ENCODE peak calls at places on chromosomes 16 and 17, in seven cellular contexts. V is A549, M is left ventricle myocardium inferior, H is breast epithelium, D is colonic mucosa, X is Panc1, U is tibial nerve. S is an unnamed sample.

GRCh38 chr16:642189-643049 is 791 bp downstream of the MCRIP2 start:
- DNase-seq in U (no peak), M (peak; percentile 67), V (no peak), D (peak; percentile 81), H (no peak), X (no peak), S (no peak)

GRCh38 chr17:33696102-33696501 is 403.0 kb upstream of the ASIC2 start:
- DNase-seq in H (no peak), M (no peak), D (no peak), U (no peak), V (no peak), X (no peak), S (no peak)

GRCh38 chr17:20184977-20185619 is 175.9 kb downstream of the SPECC1 start:
- DNase-seq in H (no peak), U (no peak), M (no peak), X (no peak), V (no peak), D (no peak), S (no peak)

GRCh38 chr16:50282010-50282538 is 15.7 kb downstream of the ADCY7 start:
- DNase-seq in D (peak; percentile 69), V (no peak), M (peak; percentile 77), H (peak; percentile 35), X (no peak), U (no peak), S (no peak)

GRCh38 chr17:43171761-43172487 is 910 bp downstream of the NBR1 start:
- DNase-seq in X (peak; percentile 28), U (no peak), V (peak; percentile 61), M (no peak), H (peak; percentile 52), D (peak; percentile 56), S (peak; percentile 87)

GRCh38 chr17:39599006-39599664 is 8.6 kb downstream of the NEUROD2 start:
- DNase-seq in U (no peak), V (no peak), D (no peak), M (no peak), X (no peak), H (no peak), S (no peak)

GRCh38 chr17:56891751-56892150 is 22.1 kb downstream of the TRIM25 start:
- DNase-seq in D (no peak), M (peak; percentile 23), H (no peak), U (no peak), V (no peak), X (no peak), S (no peak)

GRCh38 chr17:41547921-41548843 is 20.1 kb upstream of the KRT19 start:
- DNase-seq in M (no peak), X (peak; percentile 55), H (peak; percentile 96), D (peak; percentile 75), U (no peak), V (peak; percentile 96), S (peak; percentile 96)

GRCh38 chr17:29042679-29043538 is at the start of gene PIPOX:
- DNase-seq in M (no peak), V (no peak), X (no peak), H (no peak), D (no peak), U (no peak), S (no peak)

GRCh38 chr17:67824735-67825626 is at the start of gene BPTF:
- DNase-seq in M (peak; percentile 91), H (peak; percentile 83), X (peak; percentile 24), V (peak; percentile 80), U (peak; percentile 78), D (peak; percentile 92), S (peak; percentile 71)

GRCh38 chr17:10827898-10828552 is 9.9 kb downstream of the PIRT start:
- DNase-seq in U (no peak), D (peak; percentile 52), M (no peak), X (no peak), H (no peak), V (no peak), S (no peak)

GRCh38 chr16:3979070-3979469 is 98.6 kb upstream of the CREBBP start:
- DNase-seq in D (no peak), V (no peak), U (no peak), X (no peak), M (no peak), H (no peak), S (no peak)

GRCh38 chr17:64615025-64615677 is 47.0 kb downstream of the SMURF2 start:
- DNase-seq in V (no peak), H (no peak), M (no peak), D (no peak), X (no peak), U (no peak), S (no peak)

GRCh38 chr16:11257131-11257938 is 1.3 kb upstream of the SOCS1 start:
- DNase-seq in V (peak; percentile 91), D (peak; percentile 86), H (peak; percentile 72), M (peak; percentile 79), X (no peak), U (peak; percentile 69), S (no peak)

GRCh38 chr17:45103269-45103795 is 29.0 kb downstream of the PLCD3 start:
- DNase-seq in V (no peak), X (no peak), H (no peak), M (peak; percentile 53), U (no peak), D (no peak), S (no peak)

GRCh38 chr17:59804910-59805381 is 87.8 kb downstream of the TUBD1 start:
- DNase-seq in M (no peak), H (no peak), U (no peak), D (no peak), V (no peak), X (no peak), S (no peak)

GRCh38 chr16:85733155-85733838 is 17.6 kb downstream of the C16orf74 start:
- DNase-seq in M (no peak), X (no peak), D (no peak), H (no peak), V (no peak), U (no peak), S (no peak)

GRCh38 chr17:37259030-37259735 is 116.6 kb upstream of the C17orf78 start:
- DNase-seq in X (no peak), U (no peak), M (no peak), H (no peak), D (no peak), V (no peak), S (peak; percentile 70)

GRCh38 chr16:84115919-84116719 is 623 bp downstream of the MBTPS1 start:
- DNase-seq in V (peak; percentile 19), H (peak; percentile 38), U (no peak), M (no peak), X (no peak), D (peak; percentile 67), S (peak; percentile 16)

GRCh38 chr16:3472878-3473595 is 22.3 kb downstream of the C16orf90 start:
- DNase-seq in H (no peak), M (no peak), X (no peak), V (no peak), D (no peak), U (no peak), S (no peak)

GRCh38 chr17:66678827-66679226 is 156.1 kb upstream of the CACNG5 start:
- DNase-seq in U (no peak), X (no peak), D (no peak), M (no peak), V (no peak), H (no peak), S (no peak)

GRCh38 chr17:72456026-72456569 is 335.3 kb downstream of the SOX9 start:
- DNase-seq in X (no peak), H (no peak), U (no peak), M (no peak), V (peak; percentile 89), D (peak; percentile 84), S (peak; percentile 28)

GRCh38 chr16:57863434-57864160 is 61.3 kb upstream of the KIFC3 start:
- DNase-seq in U (peak; percentile 35), V (peak; percentile 65), M (peak; percentile 45), X (peak; percentile 42), D (peak; percentile 58), H (peak; percentile 61), S (peak; percentile 68)

GRCh38 chr17:6910987-6911603 is 79.6 kb upstream of the TEKT1 start:
- DNase-seq in D (no peak), U (no peak), H (no peak), X (peak; percentile 33), M (no peak), V (peak; percentile 56), S (no peak)

GRCh38 chr16:4814542-4815173 is 12.2 kb upstream of the ROGDI start:
- DNase-seq in H (no peak), M (no peak), X (no peak), U (no peak), V (no peak), D (no peak), S (no peak)

GRCh38 chr17:57634713-57635465 is 110.2 kb downstream of the CCDC182 start:
- DNase-seq in X (no peak), V (no peak), U (no peak), M (no peak), H (no peak), D (no peak), S (no peak)

GRCh38 chr16:3780570-3780969 is 63.2 kb upstream of the TRAP1 start:
- DNase-seq in M (no peak), V (no peak), D (no peak), H (no peak), U (no peak), X (no peak), S (peak; percentile 4)

GRCh38 chr16:57299009-57299718 is 14.7 kb upstream of the PLLP start:
- DNase-seq in M (no peak), X (no peak), V (peak; percentile 80), U (no peak), H (no peak), D (peak; percentile 68), S (no peak)

GRCh38 chr17:72090108-72090507 is 30.7 kb upstream of the SOX9 start:
- DNase-seq in D (no peak), U (no peak), H (no peak), V (no peak), M (no peak), X (no peak), S (no peak)

GRCh38 chr16:66515543-66516171 is 34.3 kb downstream of the TK2 start:
- DNase-seq in D (no peak), V (peak; percentile 44), X (no peak), H (no peak), U (no peak), M (no peak), S (no peak)
- H3K4me1 ChIP-seq in D (peaks cover 18% of the 10 kb centered on the region), V (peaks cover 66% of the 10 kb centered on the region), X (peaks cover 50% of the 10 kb centered on the region), H (peaks cover 47% of the 10 kb centered on the region), U (peaks cover 15% of the 10 kb centered on the region), M (peaks cover 84% of the 10 kb centered on the region), S (peaks cover 39% of the 10 kb centered on the region)

DNA sequence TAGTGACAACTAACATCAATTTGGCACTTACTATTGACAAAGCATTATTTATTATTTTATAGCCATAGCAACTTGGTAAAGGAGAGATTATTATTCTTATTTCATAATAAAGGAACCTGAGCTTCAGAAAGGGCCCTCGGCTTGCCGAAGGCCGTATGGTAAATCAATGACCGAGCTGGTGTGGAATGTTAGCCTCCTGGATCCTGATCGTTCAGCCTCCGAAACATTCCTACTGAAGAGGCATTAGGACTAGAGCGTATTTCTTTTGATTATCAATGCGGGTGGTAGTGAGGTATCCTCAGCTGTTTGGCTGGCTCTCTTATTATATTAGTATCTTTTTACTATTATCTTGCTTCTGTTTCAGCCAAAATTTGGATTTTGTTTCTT is 199.3 kb upstream of the TBX2 start:
- DNase-seq in D (no peak), H (no peak), X (no peak), U (no peak), M (no peak), V (no peak), S (no peak)
- H3K4me1 ChIP-seq in D (no peaks in the 10 kb centered on the region), H (no peaks in the 10 kb centered on the region), X (peaks cover 28% of the 10 kb centered on the region), U (no peaks in the 10 kb centered on the region), M (no peaks in the 10 kb centered on the region), V (peaks cover 48% of the 10 kb centered on the region), S (no peaks in the 10 kb centered on the region)

GRCh38 chr17:3887811-3888210 is 5.0 kb downstream of the CAMKK1 start:
- DNase-seq in U (no peak), V (no peak), X (no peak), D (no peak), M (no peak), H (no peak), S (no peak)
- H3K4me1 ChIP-seq in U (no peaks in the 10 kb centered on the region), V (peaks cover 64% of the 10 kb centered on the region), X (peaks cover 54% of the 10 kb centered on the region), D (peaks cover 14% of the 10 kb centered on the region), M (peaks cover 77% of the 10 kb centered on the region), H (peaks cover 14% of the 10 kb centered on the region), S (peaks cover 17% of the 10 kb centered on the region)

GRCh38 chr16:20792216-20792615 is 14.1 kb downstream of the ERI2 start:
- DNase-seq in X (no peak), H (no peak), V (no peak), M (no peak), U (no peak), D (no peak), S (no peak)
- H3K4me1 ChIP-seq in X (no peaks in the 10 kb centered on the region), H (no peaks in the 10 kb centered on the region), V (no peaks in the 10 kb centered on the region), M (no peaks in the 10 kb centered on the region), U (no peaks in the 10 kb centered on the region), D (no peaks in the 10 kb centered on the region), S (no peaks in the 10 kb centered on the region)

S was measured in foreskin keratinocyte.